ENCODE peak calls at places on chromosomes 2 and 18, in four cellular contexts. F is GM23248, L is kidney, S is adrenal gland. P is an unnamed sample.

GRCh38 chr18:62183578-62184195 is 3.2 kb downstream of the PIGN start:
- DNase-seq in S (peak), F (peak), L (no peak), P (peak)

GRCh38 chr2:74199871-74200305 is 1.5 kb downstream of the MTHFD2 start:
- DNase-seq in S (no peak), F (peak), L (no peak), P (peak)

GRCh38 chr18:3544537-3544936 is 94.6 kb downstream of the TGIF1 start:
- DNase-seq in S (no peak), L (no peak), F (no peak), P (no peak)

GRCh38 chr2:239288951-239289481 is 111.8 kb downstream of the HDAC4 start:
- DNase-seq in L (no peak), F (peak), S (no peak), P (no peak)

GRCh38 chr18:46332956-46333355 is 228.8 kb downstream of the HAUS1 start:
- DNase-seq in F (no peak), L (no peak), S (no peak), P (peak)

GRCh38 chr2:175441361-175441760 is 259.9 kb upstream of the ATP5MC3 start:
- DNase-seq in S (no peak), F (no peak), L (no peak), P (no peak)

GRCh38 chr2:65353927-65354326 is 78.5 kb downstream of the SPRED2 start:
- DNase-seq in F (no peak), L (no peak), S (no peak), P (no peak)

GRCh38 chr2:241767464-241768250 is 9.0 kb upstream of the GAL3ST2 start:
- DNase-seq in F (no peak), S (no peak), L (peak), P (peak)

GRCh38 chr18:8990276-8991031 is 112.0 kb upstream of the NDUFV2 start:
- DNase-seq in F (peak), L (no peak), S (peak), P (no peak)

GRCh38 chr18:73879771-73880170 is 267.9 kb downstream of the FBXO15 start:
- DNase-seq in F (no peak), S (no peak), L (no peak), P (no peak)

GRCh38 chr2:17430326-17430725 is 87.9 kb downstream of the RAD51AP2 start:
- DNase-seq in F (no peak), L (no peak), S (no peak), P (no peak)

GRCh38 chr2:240453461-240454030 is 18.1 kb downstream of the GPC1 start:
- DNase-seq in S (no peak), F (no peak), L (peak), P (peak)

GRCh38 chr2:38632018-38632417 is 29.3 kb upstream of the HNRNPLL start:
- DNase-seq in L (no peak), F (no peak), S (no peak), P (no peak)

GRCh38 chr2:16537347-16537746 is 128.3 kb downstream of the CYRIA start:
- DNase-seq in F (peak), L (no peak), S (no peak), P (no peak)

GRCh38 chr2:68302281-68302680 is 17.5 kb downstream of the CNRIP1 start:
- DNase-seq in S (no peak), F (peak), L (no peak), P (no peak)

GRCh38 chr2:231710751-231711676 is 2.7 kb downstream of the PTMA start:
- DNase-seq in F (peak), L (peak), S (peak), P (peak)

GRCh38 chr2:228140934-228141528 is 40.5 kb downstream of the SPHKAP start:
- DNase-seq in S (no peak), L (no peak), F (no peak), P (no peak)

GRCh38 chr18:63318882-63319382 is 637 bp downstream of the BCL2 start:
- DNase-seq in F (no peak), S (no peak), L (no peak), P (no peak)

GRCh38 chr18:76564636-76565237 is 69.7 kb upstream of the ZNF516 start:
- DNase-seq in F (no peak), L (no peak), S (no peak), P (no peak)

GRCh38 chr2:20415511-20415918 is 31.4 kb upstream of the RHOB start:
- DNase-seq in F (peak), S (no peak), L (no peak), P (no peak)

GRCh38 chr2:216146573-216146972 is 37.4 kb downstream of the XRCC5 start:
- DNase-seq in S (no peak), F (no peak), L (no peak), P (peak)

GRCh38 chr2:227717687-227718567 is at the start of gene SLC19A3:
- DNase-seq in L (peak), F (peak), S (peak), P (peak)

GRCh38 chr18:11034816-11035215 is 114.6 kb downstream of the PIEZO2 start:
- DNase-seq in F (peak), L (no peak), S (peak), P (no peak)

GRCh38 chr18:70387018-70387417 is 98.2 kb downstream of the SOCS6 start:
- DNase-seq in F (no peak), S (no peak), L (no peak), P (no peak)

GRCh38 chr2:226813148-226813701 is 13.6 kb upstream of the IRS1 start:
- DNase-seq in L (no peak), F (peak), S (no peak), P (peak)

GRCh38 chr2:5190023-5190422 is 502.2 kb upstream of the SOX11 start:
- DNase-seq in F (no peak), S (no peak), L (no peak), P (no peak)

GRCh38 chr2:192195548-192196418 is 1.1 kb upstream of the TMEFF2 start:
- DNase-seq in L (peak), F (peak), S (peak), P (peak)

GRCh38 chr2:165803123-165803760 is 9.2 kb upstream of the GALNT3 start:
- DNase-seq in L (no peak), F (peak), S (no peak), P (no peak)

GRCh38 chr2:241868661-241869081 is 858 bp upstream of the RTP5 start:
- DNase-seq in S (no peak), L (peak), F (no peak), P (peak)

GRCh38 chr2:233831011-233831721 is 23.2 kb downstream of the HJURP start:
- DNase-seq in S (no peak), F (no peak), L (peak), P (no peak)

GRCh38 chr18:79470547-79470946 is 74.8 kb downstream of the NFATC1 start:
- DNase-seq in L (no peak), F (no peak), S (no peak), P (peak)

GRCh38 chr18:13302611-13303267 is 84.2 kb downstream of the LDLRAD4 start:
- DNase-seq in L (no peak), S (peak), F (no peak), P (no peak)

GRCh38 chr2:57673983-57674382 is 372.6 kb upstream of the VRK2 start:
- DNase-seq in L (no peak), S (no peak), F (no peak), P (no peak)

GRCh38 chr2:220748875-220749479 is 823.1 kb downstream of the EPHA4 start:
- DNase-seq in L (peak), F (no peak), S (no peak), P (peak)

GRCh38 chr2:182406221-182406620 is 20.6 kb downstream of the PDE1A start:
- DNase-seq in L (no peak), S (no peak), F (peak), P (no peak)

GRCh38 chr2:132669854-132670103 is 226 bp downstream of the LYPD1 start:
- DNase-seq in L (peak), S (no peak), F (peak), P (no peak)

GRCh38 chr2:132667716-132668115 is 2.3 kb downstream of the LYPD1 start:
- DNase-seq in S (no peak), F (no peak), L (no peak), P (no peak)

GRCh38 chr2:132670104-132670960 is at the start of gene LYPD1:
- DNase-seq in S (no peak), L (peak), F (peak), P (peak)

GRCh38 chr2:132668189-132668833 is 1.7 kb downstream of the LYPD1 start:
- DNase-seq in S (no peak), F (no peak), L (no peak), P (peak)

GRCh38 chr2:132668986-132669853 is 785 bp downstream of the LYPD1 start:
- DNase-seq in L (peak), F (peak), S (no peak), P (peak)
- H3K4me3 ChIP-seq in L (peak), F (peak), S (peak), P (peak)

GRCh38 chr2:52181080-52181479 is 1149.1 kb upstream of the NRXN1 start:
- DNase-seq in S (no peak), L (no peak), F (no peak), P (no peak)
- H3K4me3 ChIP-seq in S (no peak), L (no peak), F (no peak), P (no peak)

GRCh38 chr2:108377815-108378630 is at the start of gene SULT1C4:
- DNase-seq in F (no peak), L (peak), S (peak), P (peak)

GRCh38 chr2:108383146-108383830 is 5.5 kb downstream of the SULT1C4 start:
- DNase-seq in L (no peak), F (peak), S (no peak), P (peak)

GRCh38 chr2:108376774-108377173 is 980 bp upstream of the SULT1C4 start:
- DNase-seq in F (no peak), L (no peak), S (no peak), P (no peak)

GRCh38 chr2:108382196-108382595 is 4.4 kb downstream of the SULT1C4 start:
- DNase-seq in S (no peak), F (no peak), L (no peak), P (no peak)

DNA sequence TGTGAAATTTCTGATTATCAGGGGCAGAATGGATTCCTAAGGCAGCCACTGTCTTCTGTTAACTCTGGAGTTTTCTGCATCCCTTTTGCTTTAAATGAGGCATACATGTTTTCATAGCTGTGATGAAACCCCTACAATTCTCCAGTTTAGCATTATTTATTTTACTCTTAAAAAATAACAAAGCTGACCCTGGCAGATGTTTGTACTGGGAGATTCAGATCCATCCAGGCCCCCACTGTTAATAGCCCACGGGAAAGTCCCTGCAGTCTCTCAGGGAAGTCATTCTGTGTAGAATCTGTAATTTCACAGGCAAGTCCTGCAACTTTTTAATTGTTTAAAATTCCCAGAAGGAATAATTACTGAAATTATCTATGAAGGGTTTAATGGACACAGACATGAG is 343 bp upstream of the SULT1C4 start:
- DNase-seq in F (no peak), L (no peak), S (no peak), P (no peak)
- H3K4me3 ChIP-seq in F (no peak), L (peak), S (peak), P (no peak)

DNA sequence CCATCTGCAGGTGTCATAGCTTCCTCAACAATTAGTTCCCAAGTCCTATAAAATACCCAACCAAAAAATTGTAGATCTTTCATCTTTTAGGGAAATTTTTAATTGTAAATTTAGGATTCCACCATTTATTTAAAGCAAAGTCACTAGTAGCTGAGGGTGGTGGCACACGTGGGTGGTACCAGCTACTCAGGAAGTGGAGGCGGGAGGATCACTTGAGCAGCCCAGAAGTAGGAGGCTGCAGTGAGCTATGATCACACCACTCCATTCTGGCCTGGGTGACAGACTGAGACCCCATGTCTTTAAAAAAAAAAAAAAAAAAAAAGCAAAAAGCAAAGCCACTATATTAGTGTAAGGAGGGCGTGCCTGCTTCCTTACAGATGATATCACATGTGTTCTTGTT is 60.3 kb upstream of the GREB1L start:
- DNase-seq in F (no peak), S (no peak), L (no peak), P (no peak)
- H3K4me3 ChIP-seq in F (no peak), S (no peak), L (no peak), P (no peak)

GRCh38 chr2:45259547-45260160 is 250.4 kb upstream of the SIX2 start:
- DNase-seq in L (no peak), S (no peak), F (no peak), P (no peak)

GRCh38 chr2:45259144-45259543 is 249.9 kb upstream of the SIX2 start:
- DNase-seq in F (no peak), S (no peak), L (no peak), P (peak)

GRCh38 chr2:45263147-45263546 is 253.9 kb upstream of the SIX2 start:
- DNase-seq in S (no peak), F (no peak), L (no peak), P (no peak)

GRCh38 chr2:45261746-45262145 is 252.5 kb upstream of the SIX2 start:
- DNase-seq in F (no peak), S (no peak), L (no peak), P (no peak)

GRCh38 chr2:45260946-45261345 is 251.7 kb upstream of the SIX2 start:
- DNase-seq in F (no peak), S (no peak), L (no peak), P (no peak)
- H3K4me3 ChIP-seq in F (no peak), S (no peak), L (no peak), P (no peak)

GRCh38 chr2:217928324-217929293 is 74.2 kb downstream of the TNS1 start:
- DNase-seq in F (peak), S (peak), L (no peak), P (no peak)
- H3K4me3 ChIP-seq in F (no peak), S (no peak), L (no peak), P (no peak)

DNA sequence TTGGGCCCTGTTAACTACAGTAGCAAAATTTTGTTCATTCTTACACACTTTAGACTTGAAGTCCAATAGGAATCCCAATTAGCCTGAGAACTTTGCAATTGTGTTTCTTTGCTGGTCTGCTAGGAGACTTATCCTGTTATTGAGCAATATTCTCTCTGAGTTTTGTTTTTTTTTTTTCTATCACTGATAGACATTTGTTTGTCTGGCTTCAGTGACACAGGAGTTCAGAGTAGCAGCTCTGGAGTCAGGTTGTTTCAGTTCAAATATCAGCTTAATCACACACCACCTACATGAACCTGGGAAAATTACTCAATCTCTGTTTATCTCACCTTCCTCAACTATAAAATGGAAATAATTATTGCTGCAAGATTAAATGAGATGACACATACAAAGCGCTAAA is 360.2 kb upstream of the POU3F3 start:
- DNase-seq in F (no peak), S (no peak), L (no peak), P (no peak)
- H3K4me3 ChIP-seq in F (no peak), S (no peak), L (no peak), P (no peak)